ENCODE peak calls at places on chromosome 3, in five cellular contexts. One of them, this sample, is unnamed.
A peak's percentile ranks its signal among the peaks of the same experiment; 100 is the strongest.

GRCh38 chr3:127459205-127459604 is 131.3 kb downstream of the TPRA1 start:
- DNase-seq in mammary epithelial cell: no peak
- DNase-seq in tibial artery: no peak
- DNase-seq in endothelial cell of umbilical vein: no peak
- DNase-seq in hepatocyte: no peak
- DNase-seq in this sample: peak; percentile 39

GRCh38 chr3:14691239-14691638 is 16.3 kb downstream of the C3orf20 start:
- DNase-seq in mammary epithelial cell: no peak
- DNase-seq in tibial artery: no peak
- DNase-seq in hepatocyte: no peak
- DNase-seq in endothelial cell of umbilical vein: no peak
- DNase-seq in this sample: no peak

GRCh38 chr3:61560452-61561373 is 658 bp upstream of the PTPRG start:
- DNase-seq in hepatocyte: peak; percentile 90
- DNase-seq in endothelial cell of umbilical vein: peak; percentile 78
- DNase-seq in tibial artery: peak; percentile 94
- DNase-seq in mammary epithelial cell: peak; percentile 78
- DNase-seq in this sample: peak; percentile 87

GRCh38 chr3:33186524-33187367 is 31.9 kb downstream of the SUSD5 start:
- DNase-seq in mammary epithelial cell: peak; percentile 71
- DNase-seq in tibial artery: no peak
- DNase-seq in hepatocyte: peak; percentile 74
- DNase-seq in endothelial cell of umbilical vein: peak; percentile 93
- DNase-seq in this sample: no peak

GRCh38 chr3:158961911-158962310 is 160.1 kb downstream of the MFSD1 start:
- DNase-seq in endothelial cell of umbilical vein: no peak
- DNase-seq in hepatocyte: no peak
- DNase-seq in tibial artery: no peak
- DNase-seq in mammary epithelial cell: peak; percentile 68
- DNase-seq in this sample: no peak

GRCh38 chr3:57065588-57065987 is 5.1 kb downstream of the SPATA12 start:
- DNase-seq in hepatocyte: no peak
- DNase-seq in mammary epithelial cell: no peak
- DNase-seq in endothelial cell of umbilical vein: no peak
- DNase-seq in tibial artery: no peak
- DNase-seq in this sample: no peak

GRCh38 chr3:183148056-183148455 is 14.5 kb downstream of the LAMP3 start:
- DNase-seq in tibial artery: no peak
- DNase-seq in mammary epithelial cell: peak; percentile 49
- DNase-seq in hepatocyte: no peak
- DNase-seq in endothelial cell of umbilical vein: no peak
- DNase-seq in this sample: no peak

GRCh38 chr3:62795978-62796635 is 79.1 kb downstream of the CADPS start:
- DNase-seq in hepatocyte: no peak
- DNase-seq in mammary epithelial cell: no peak
- DNase-seq in tibial artery: no peak
- DNase-seq in endothelial cell of umbilical vein: no peak
- DNase-seq in this sample: no peak

GRCh38 chr3:23776352-23776891 is 29.3 kb upstream of the UBE2E1 start:
- DNase-seq in tibial artery: no peak
- DNase-seq in hepatocyte: no peak
- DNase-seq in endothelial cell of umbilical vein: no peak
- DNase-seq in mammary epithelial cell: peak; percentile 50
- DNase-seq in this sample: no peak

GRCh38 chr3:45092132-45093031 is 53.8 kb downstream of the CDCP1 start:
- DNase-seq in endothelial cell of umbilical vein: no peak
- DNase-seq in tibial artery: no peak
- DNase-seq in hepatocyte: peak; percentile 81
- DNase-seq in mammary epithelial cell: peak; percentile 94
- DNase-seq in this sample: no peak

GRCh38 chr3:177358968-177359600 is 161.8 kb upstream of the TBL1XR1 start:
- DNase-seq in hepatocyte: peak; percentile 72
- DNase-seq in tibial artery: peak; percentile 72
- DNase-seq in endothelial cell of umbilical vein: peak; percentile 55
- DNase-seq in mammary epithelial cell: peak; percentile 29
- DNase-seq in this sample: peak; percentile 80

GRCh38 chr3:70989174-70989573 is 594.4 kb downstream of the FOXP1 start:
- DNase-seq in mammary epithelial cell: no peak
- DNase-seq in endothelial cell of umbilical vein: peak; percentile 62
- DNase-seq in hepatocyte: no peak
- DNase-seq in tibial artery: no peak
- DNase-seq in this sample: no peak

GRCh38 chr3:47019201-47019600 is 39.7 kb downstream of the NBEAL2 start:
- DNase-seq in tibial artery: no peak
- DNase-seq in mammary epithelial cell: peak; percentile 58
- DNase-seq in hepatocyte: no peak
- DNase-seq in endothelial cell of umbilical vein: no peak
- DNase-seq in this sample: no peak

DNA sequence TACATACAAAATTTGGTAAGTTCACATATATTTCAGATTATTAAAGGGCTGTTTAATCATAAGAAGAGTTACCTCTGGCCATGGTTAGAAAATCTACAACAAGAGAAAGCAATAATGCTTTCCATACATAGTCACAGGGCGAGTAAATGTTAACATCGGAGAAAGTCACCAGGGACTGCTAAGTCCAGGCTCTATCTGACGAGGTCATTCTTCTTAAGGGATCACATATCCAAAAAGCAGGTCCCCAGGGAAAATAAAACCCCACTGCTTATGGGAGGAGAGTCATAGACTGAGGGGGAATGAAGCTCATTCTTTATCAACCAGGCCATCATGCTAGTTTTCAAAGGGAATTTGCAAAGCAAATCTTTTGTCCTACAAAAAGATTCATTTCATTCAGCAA is 3.1 kb downstream of the PCYT1A start:
- DNase-seq in hepatocyte: no peak
- DNase-seq in endothelial cell of umbilical vein: no peak
- DNase-seq in tibial artery: no peak
- DNase-seq in mammary epithelial cell: no peak
- DNase-seq in this sample: no peak
- H3K4me1 ChIP-seq in hepatocyte: peaks cover 6% of the 10 kb centered on the region
- H3K4me1 ChIP-seq in endothelial cell of umbilical vein: peaks cover 11% of the 10 kb centered on the region
- H3K4me1 ChIP-seq in tibial artery: no peaks in the 10 kb centered on the region
- H3K4me1 ChIP-seq in mammary epithelial cell: peaks cover 28% of the 10 kb centered on the region
- H3K4me1 ChIP-seq in this sample: peaks cover 2% of the 10 kb centered on the region

GRCh38 chr3:160412477-160412876 is 13.0 kb downstream of the SMC4 start:
- DNase-seq in tibial artery: no peak
- DNase-seq in endothelial cell of umbilical vein: no peak
- DNase-seq in mammary epithelial cell: no peak
- DNase-seq in hepatocyte: no peak
- DNase-seq in this sample: no peak
- H3K4me1 ChIP-seq in tibial artery: no peaks in the 10 kb centered on the region
- H3K4me1 ChIP-seq in endothelial cell of umbilical vein: peaks cover 8% of the 10 kb centered on the region
- H3K4me1 ChIP-seq in mammary epithelial cell: peaks cover 3% of the 10 kb centered on the region
- H3K4me1 ChIP-seq in hepatocyte: no peaks in the 10 kb centered on the region
- H3K4me1 ChIP-seq in this sample: no peaks in the 10 kb centered on the region

DNA sequence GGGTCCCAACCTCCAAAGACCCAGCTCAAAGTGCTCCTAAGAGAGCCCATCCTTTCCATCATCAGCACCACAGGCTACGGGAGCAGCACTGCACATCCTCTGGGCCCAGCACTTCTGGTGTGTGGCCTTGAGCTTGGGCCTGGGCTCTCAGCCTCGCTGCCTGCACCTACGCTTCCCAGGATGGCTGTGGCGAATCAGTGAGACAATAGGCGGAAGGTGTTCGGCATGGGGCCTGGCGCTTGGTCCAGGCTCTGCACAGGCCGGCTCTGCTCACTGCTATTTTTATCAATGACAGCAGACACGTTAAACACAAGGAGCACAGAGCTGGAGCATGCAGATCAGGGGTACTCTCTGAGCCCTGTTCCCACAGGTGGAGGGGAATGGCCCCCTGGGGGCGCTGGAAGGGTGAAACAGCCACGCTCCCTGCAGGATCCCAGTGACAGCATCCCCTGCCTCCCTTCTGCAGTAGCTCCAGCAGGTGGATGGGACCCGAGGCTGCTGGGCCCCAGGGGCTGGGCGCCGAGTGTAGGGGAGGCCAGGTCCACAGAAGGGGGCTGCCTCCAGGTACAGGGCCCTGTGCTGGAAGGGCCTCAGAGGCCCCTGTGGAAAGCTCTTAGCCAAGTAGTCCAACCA is 90.0 kb upstream of the RPL32 start:
- DNase-seq in endothelial cell of umbilical vein: no peak
- DNase-seq in tibial artery: no peak
- DNase-seq in mammary epithelial cell: no peak
- DNase-seq in hepatocyte: no peak
- DNase-seq in this sample: no peak
- H3K4me1 ChIP-seq in endothelial cell of umbilical vein: no peaks in the 10 kb centered on the region
- H3K4me1 ChIP-seq in tibial artery: peaks cover 12% of the 10 kb centered on the region
- H3K4me1 ChIP-seq in mammary epithelial cell: no peaks in the 10 kb centered on the region
- H3K4me1 ChIP-seq in hepatocyte: no peaks in the 10 kb centered on the region
- H3K4me1 ChIP-seq in this sample: no peaks in the 10 kb centered on the region

GRCh38 chr3:150885535-150885934 is 19.7 kb downstream of the MINDY4B start:
- DNase-seq in hepatocyte: no peak
- DNase-seq in endothelial cell of umbilical vein: no peak
- DNase-seq in tibial artery: no peak
- DNase-seq in mammary epithelial cell: no peak
- DNase-seq in this sample: no peak

GRCh38 chr3:150889105-150889504 is 16.1 kb downstream of the MINDY4B start:
- DNase-seq in tibial artery: no peak
- DNase-seq in hepatocyte: no peak
- DNase-seq in endothelial cell of umbilical vein: no peak
- DNase-seq in mammary epithelial cell: no peak
- DNase-seq in this sample: no peak

GRCh38 chr3:150887031-150887430 is 18.2 kb downstream of the MINDY4B start:
- DNase-seq in hepatocyte: no peak
- DNase-seq in endothelial cell of umbilical vein: no peak
- DNase-seq in mammary epithelial cell: peak; percentile 27
- DNase-seq in tibial artery: no peak
- DNase-seq in this sample: no peak

GRCh38 chr3:150890320-150890719 is 14.9 kb downstream of the MINDY4B start:
- DNase-seq in tibial artery: no peak
- DNase-seq in mammary epithelial cell: no peak
- DNase-seq in hepatocyte: no peak
- DNase-seq in endothelial cell of umbilical vein: no peak
- DNase-seq in this sample: no peak

DNA sequence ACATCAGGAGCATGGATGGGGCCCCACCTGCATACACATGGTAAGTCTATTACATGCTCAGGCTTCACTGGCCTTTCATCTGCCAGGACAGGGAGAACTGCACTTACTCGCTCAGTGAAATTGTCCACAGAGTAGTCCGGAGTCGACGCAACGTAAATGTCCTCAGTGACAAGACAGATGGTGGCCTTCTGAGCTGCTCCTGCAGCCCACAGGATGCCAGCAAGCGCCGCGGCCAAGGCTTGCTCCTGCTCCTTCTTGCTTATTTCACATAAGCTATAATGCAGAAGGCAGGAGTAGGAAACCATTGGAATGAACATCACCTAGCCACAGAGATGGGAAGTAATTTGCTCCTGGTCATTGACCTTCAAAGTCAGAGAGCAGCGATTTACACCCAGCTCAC is 14.4 kb downstream of the MINDY4B start:
- DNase-seq in endothelial cell of umbilical vein: no peak
- DNase-seq in tibial artery: no peak
- DNase-seq in mammary epithelial cell: no peak
- DNase-seq in hepatocyte: no peak
- DNase-seq in this sample: no peak
- H3K4me1 ChIP-seq in endothelial cell of umbilical vein: no peaks in the 10 kb centered on the region
- H3K4me1 ChIP-seq in tibial artery: no peaks in the 10 kb centered on the region
- H3K4me1 ChIP-seq in mammary epithelial cell: no peaks in the 10 kb centered on the region
- H3K4me1 ChIP-seq in hepatocyte: no peaks in the 10 kb centered on the region
- H3K4me1 ChIP-seq in this sample: no peaks in the 10 kb centered on the region

DNA sequence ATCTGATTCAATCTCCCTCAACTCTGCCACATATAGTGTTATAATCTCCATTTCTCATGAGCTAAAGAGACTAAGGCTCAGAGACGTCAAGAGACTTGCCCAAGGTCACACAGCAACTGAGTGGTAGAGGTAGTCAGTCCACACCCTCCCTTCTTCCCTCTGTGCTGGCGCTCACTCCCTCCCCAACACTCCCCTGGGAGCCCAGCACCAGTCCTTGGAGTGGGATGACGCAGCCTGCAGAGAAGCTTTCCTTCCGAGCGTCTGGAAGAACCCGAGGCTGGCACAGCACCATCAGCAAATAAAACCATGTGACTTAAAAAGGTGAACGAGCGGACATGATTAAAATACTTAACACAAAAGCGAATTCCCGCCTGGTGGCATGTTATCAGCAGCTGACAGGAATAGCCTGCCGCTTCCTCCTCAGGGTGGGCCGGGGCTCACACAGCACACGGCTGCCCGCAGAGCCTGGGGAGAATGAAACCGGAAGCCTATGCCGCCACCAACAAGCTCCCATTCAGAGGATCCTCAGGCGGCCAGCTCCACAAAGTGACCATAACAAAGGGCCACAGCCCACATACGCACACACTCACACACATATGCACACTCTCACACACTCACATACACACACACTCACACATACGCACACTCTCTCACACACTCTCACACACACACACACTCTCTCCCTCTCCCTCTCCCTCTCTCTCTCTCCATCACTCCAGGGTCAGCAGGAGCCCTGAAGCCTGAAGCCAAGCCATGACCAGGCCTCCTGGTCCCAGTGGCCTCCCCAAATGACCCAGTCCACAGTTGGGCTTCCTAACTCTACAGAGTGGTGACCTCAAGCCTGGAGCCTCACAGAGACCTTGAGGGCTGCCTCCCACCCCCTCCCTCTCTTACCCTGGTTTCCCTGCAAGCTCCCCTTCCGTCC is 120.5 kb downstream of the XXYLT1 start:
- DNase-seq in tibial artery: peak; percentile 89
- DNase-seq in hepatocyte: peak; percentile 66
- DNase-seq in endothelial cell of umbilical vein: peak; percentile 99
- DNase-seq in mammary epithelial cell: no peak
- DNase-seq in this sample: peak; percentile 84
- H3K4me1 ChIP-seq in tibial artery: no peaks in the 10 kb centered on the region
- H3K4me1 ChIP-seq in hepatocyte: peaks cover 43% of the 10 kb centered on the region
- H3K4me1 ChIP-seq in endothelial cell of umbilical vein: peaks cover 78% of the 10 kb centered on the region
- H3K4me1 ChIP-seq in mammary epithelial cell: peaks cover 7% of the 10 kb centered on the region
- H3K4me1 ChIP-seq in this sample: no peaks in the 10 kb centered on the region

GRCh38 chr3:12985148-12985547 is 88.1 kb downstream of the IQSEC1 start:
- DNase-seq in mammary epithelial cell: no peak
- DNase-seq in hepatocyte: no peak
- DNase-seq in tibial artery: no peak
- DNase-seq in endothelial cell of umbilical vein: no peak
- DNase-seq in this sample: no peak
- H3K4me1 ChIP-seq in mammary epithelial cell: no peaks in the 10 kb centered on the region
- H3K4me1 ChIP-seq in hepatocyte: peaks cover 8% of the 10 kb centered on the region
- H3K4me1 ChIP-seq in tibial artery: no peaks in the 10 kb centered on the region
- H3K4me1 ChIP-seq in endothelial cell of umbilical vein: no peaks in the 10 kb centered on the region
- H3K4me1 ChIP-seq in this sample: no peaks in the 10 kb centered on the region

DNA sequence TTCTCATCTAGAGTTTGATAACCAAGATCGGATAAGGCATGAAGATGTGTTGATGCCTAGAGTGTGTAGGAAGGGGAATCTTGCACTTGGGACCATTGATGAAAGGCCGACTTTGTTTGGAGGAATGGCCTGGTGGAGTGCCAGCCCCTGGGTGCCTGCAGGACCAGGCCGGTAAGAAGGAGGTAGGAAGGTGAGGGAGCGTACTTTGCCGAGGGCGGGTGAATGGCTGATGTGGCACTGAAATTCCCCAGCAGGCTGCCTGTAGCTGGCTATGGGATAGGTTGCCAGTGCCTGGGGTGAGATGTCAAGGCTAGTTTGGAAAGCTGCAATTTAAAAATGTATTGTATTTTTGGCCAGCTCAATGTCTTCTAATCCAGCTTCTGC is 244.5 kb upstream of the ZPLD1 start:
- DNase-seq in mammary epithelial cell: peak; percentile 83
- DNase-seq in endothelial cell of umbilical vein: no peak
- DNase-seq in hepatocyte: no peak
- DNase-seq in tibial artery: no peak
- DNase-seq in this sample: no peak
- H3K4me1 ChIP-seq in mammary epithelial cell: peaks cover 67% of the 10 kb centered on the region
- H3K4me1 ChIP-seq in endothelial cell of umbilical vein: peaks cover 2% of the 10 kb centered on the region
- H3K4me1 ChIP-seq in hepatocyte: peaks cover 17% of the 10 kb centered on the region
- H3K4me1 ChIP-seq in tibial artery: no peaks in the 10 kb centered on the region
- H3K4me1 ChIP-seq in this sample: no peaks in the 10 kb centered on the region

This sample was measured in aorta.